ENCODE peak calls at places on chromosome 3, in nine cellular contexts. T, C, V, S, M, G, D, Z and E are unnamed samples.

GRCh38 chr3:179464296-179465092 is 13.2 kb upstream of the GNB4 start:
- DNase-seq in T (no peak), C (no peak), V (no peak), S (no peak), M (peak), G (no peak), D (no peak), Z (no peak), E (peak)

GRCh38 chr3:178804606-178805005 is 267.0 kb downstream of the ZMAT3 start:
- DNase-seq in T (no peak), C (no peak), V (no peak), S (no peak), M (no peak), G (no peak), D (no peak), Z (no peak), E (no peak)

GRCh38 chr3:10017636-10018292 is 8.5 kb upstream of the FANCD2 start:
- DNase-seq in T (no peak), C (no peak), V (no peak), S (no peak), M (no peak), G (no peak), D (no peak), Z (no peak), E (peak)

GRCh38 chr3:59605944-59606534 is 556.2 kb upstream of the CFAP20DC start:
- DNase-seq in T (no peak), C (no peak), V (no peak), S (no peak), M (no peak), G (no peak), D (no peak), Z (no peak), E (no peak)

GRCh38 chr3:176946169-176946568 is 251.1 kb downstream of the TBL1XR1 start:
- DNase-seq in T (no peak), C (no peak), V (no peak), S (no peak), M (no peak), G (no peak), D (no peak), Z (no peak), E (no peak)

GRCh38 chr3:10744098-10744465 is 71.9 kb upstream of the SLC6A11 start:
- DNase-seq in T (no peak), C (peak), V (peak), S (peak), M (peak), G (peak), D (no peak), Z (peak), E (peak)

GRCh38 chr3:183954875-183955274 is 62.8 kb downstream of the ABCC5 start:
- DNase-seq in T (no peak), C (no peak), V (peak), S (no peak), M (no peak), G (no peak), D (peak), Z (no peak), E (no peak)

GRCh38 chr3:123692041-123692440 is 107.2 kb upstream of the HACD2 start:
- DNase-seq in T (peak), C (no peak), V (no peak), S (no peak), M (no peak), G (no peak), D (no peak), Z (no peak), E (no peak)

GRCh38 chr3:120681018-120681417 is 1.0 kb downstream of the HGD start:
- DNase-seq in T (no peak), C (no peak), V (no peak), S (no peak), M (no peak), G (no peak), D (no peak), Z (no peak), E (no peak)

GRCh38 chr3:56921573-56922571 is 120.1 kb upstream of the ARHGEF3 start:
- DNase-seq in T (peak), C (no peak), V (no peak), S (no peak), M (no peak), G (no peak), D (no peak), Z (no peak), E (no peak)

GRCh38 chr3:2861920-2862319 is 248.3 kb downstream of the IL5RA start:
- DNase-seq in T (no peak), C (no peak), V (no peak), S (no peak), M (no peak), G (no peak), D (no peak), Z (no peak), E (no peak)

GRCh38 chr3:33758874-33759273 is 39.6 kb upstream of the PDCD6IP start:
- DNase-seq in T (no peak), C (no peak), V (no peak), S (no peak), M (no peak), G (no peak), D (no peak), Z (no peak), E (no peak)

GRCh38 chr3:177195941-177196472 is 1.3 kb downstream of the TBL1XR1 start:
- DNase-seq in T (peak), C (no peak), V (no peak), S (no peak), M (no peak), G (no peak), D (no peak), Z (no peak), E (peak)

GRCh38 chr3:170130532-170130931 is 51.0 kb downstream of the PHC3 start:
- DNase-seq in T (no peak), C (no peak), V (no peak), S (no peak), M (no peak), G (no peak), D (no peak), Z (no peak), E (peak)

GRCh38 chr3:60274646-60275045 is 976.6 kb downstream of the FHIT start:
- DNase-seq in T (no peak), C (no peak), V (no peak), S (no peak), M (no peak), G (no peak), D (no peak), Z (no peak), E (no peak)

GRCh38 chr3:164351126-164351525 is 727.2 kb downstream of the SI start:
- DNase-seq in T (no peak), C (no peak), V (no peak), S (no peak), M (no peak), G (no peak), D (no peak), Z (no peak), E (no peak)

GRCh38 chr3:126034481-126035361 is 49.2 kb downstream of the SLC41A3 start:
- DNase-seq in T (no peak), C (peak), V (no peak), S (no peak), M (no peak), G (no peak), D (no peak), Z (no peak), E (no peak)

GRCh38 chr3:59313365-59313764 is 263.5 kb upstream of the CFAP20DC start:
- DNase-seq in T (no peak), C (peak), V (peak), S (peak), M (peak), G (peak), D (no peak), Z (peak), E (peak)

GRCh38 chr3:14162178-14162577 is 16.2 kb downstream of the XPC start:
- DNase-seq in T (no peak), C (no peak), V (no peak), S (no peak), M (no peak), G (no peak), D (no peak), Z (no peak), E (peak)

GRCh38 chr3:101976473-101976872 is 127.2 kb downstream of the NFKBIZ start:
- DNase-seq in T (no peak), C (no peak), V (no peak), S (no peak), M (peak), G (no peak), D (no peak), Z (no peak), E (peak)

GRCh38 chr3:139633511-139633910 is 44.3 kb downstream of the NMNAT3 start:
- DNase-seq in T (no peak), C (no peak), V (no peak), S (no peak), M (no peak), G (no peak), D (no peak), Z (no peak), E (no peak)

GRCh38 chr3:141308588-141309218 is 59.6 kb upstream of the ZBTB38 start:
- DNase-seq in T (peak), C (peak), V (peak), S (peak), M (peak), G (peak), D (peak), Z (peak), E (no peak)

GRCh38 chr3:189099505-189100290 is 72.1 kb upstream of the TPRG1 start:
- DNase-seq in T (no peak), C (no peak), V (no peak), S (no peak), M (no peak), G (no peak), D (no peak), Z (no peak), E (no peak)

GRCh38 chr3:132033471-132033870 is 1.3 kb downstream of the CPNE4 start:
- DNase-seq in T (no peak), C (no peak), V (no peak), S (no peak), M (no peak), G (no peak), D (no peak), Z (no peak), E (no peak)

GRCh38 chr3:154090116-154090420 is 31.1 kb upstream of the ARHGEF26 start:
- DNase-seq in T (peak), C (no peak), V (no peak), S (no peak), M (no peak), G (no peak), D (no peak), Z (no peak), E (no peak)

GRCh38 chr3:112089956-112090898 is 4.0 kb downstream of the C3orf52 start:
- DNase-seq in T (peak), C (no peak), V (no peak), S (no peak), M (no peak), G (no peak), D (no peak), Z (no peak), E (peak)

GRCh38 chr3:170760174-170760526 is 109.8 kb downstream of the RPL22L1 start:
- DNase-seq in T (no peak), C (no peak), V (no peak), S (no peak), M (no peak), G (no peak), D (no peak), Z (no peak), E (no peak)

GRCh38 chr3:129230311-129231019 is 18.9 kb upstream of the COPG1 start:
- DNase-seq in T (peak), C (no peak), V (no peak), S (peak), M (peak), G (no peak), D (no peak), Z (peak), E (peak)

GRCh38 chr3:127964053-127964452 is 49.0 kb downstream of the KBTBD12 start:
- DNase-seq in T (no peak), C (no peak), V (no peak), S (peak), M (no peak), G (no peak), D (no peak), Z (no peak), E (no peak)

GRCh38 chr3:96803860-96804259 is 10.5 kb upstream of the EPHA6 start:
- DNase-seq in T (no peak), C (no peak), V (no peak), S (no peak), M (no peak), G (no peak), D (no peak), Z (no peak), E (no peak)

GRCh38 chr3:191246628-191247027 is 47.6 kb downstream of the OSTN start:
- DNase-seq in T (peak), C (no peak), V (no peak), S (peak), M (no peak), G (peak), D (no peak), Z (no peak), E (peak)

GRCh38 chr3:18443670-18444596 is 18.8 kb upstream of the SATB1 start:
- DNase-seq in T (no peak), C (peak), V (peak), S (no peak), M (no peak), G (no peak), D (no peak), Z (no peak), E (peak)

GRCh38 chr3:15630646-15631350 is 29.3 kb downstream of the BTD start:
- DNase-seq in T (peak), C (peak), V (no peak), S (peak), M (peak), G (no peak), D (no peak), Z (no peak), E (no peak)

GRCh38 chr3:170585008-170585936 is 603 bp downstream of the SLC7A14 start:
- DNase-seq in T (peak), C (peak), V (peak), S (no peak), M (no peak), G (no peak), D (no peak), Z (no peak), E (no peak)

GRCh38 chr3:146466596-146466995 is 2.8 kb downstream of the PLSCR2 start:
- DNase-seq in T (no peak), C (no peak), V (no peak), S (no peak), M (no peak), G (no peak), D (no peak), Z (no peak), E (no peak)

GRCh38 chr3:157417247-157417646 is 19.4 kb upstream of the PTX3 start:
- DNase-seq in T (peak), C (no peak), V (no peak), S (no peak), M (no peak), G (no peak), D (no peak), Z (no peak), E (no peak)

GRCh38 chr3:9398715-9399708 is 1.6 kb downstream of the SETD5 start:
- DNase-seq in T (peak), C (no peak), V (no peak), S (peak), M (peak), G (no peak), D (no peak), Z (peak), E (peak)

GRCh38 chr3:14484741-14485140 is 55.4 kb downstream of the GRIP2 start:
- DNase-seq in T (no peak), C (no peak), V (no peak), S (no peak), M (no peak), G (no peak), D (no peak), Z (no peak), E (no peak)

GRCh38 chr3:44318929-44319328 is 19.6 kb upstream of the TCAIM start:
- DNase-seq in T (no peak), C (peak), V (peak), S (no peak), M (peak), G (peak), D (no peak), Z (no peak), E (peak)

GRCh38 chr3:27758083-27758482 is 36.0 kb upstream of the EOMES start:
- DNase-seq in T (no peak), C (no peak), V (no peak), S (peak), M (no peak), G (peak), D (no peak), Z (no peak), E (peak)
- TF ChIP-seq MAX in T (no peak), C (no peak), V (no peak), S (no peak), M (no peak), G (no peak), D (no peak), Z (no peak), E (no peak)

GRCh38 chr3:29279830-29280229 is 1.0 kb upstream of the RBMS3 start:
- DNase-seq in T (peak), C (peak), V (no peak), S (no peak), M (no peak), G (no peak), D (no peak), Z (no peak), E (no peak)

GRCh38 chr3:29281265-29282228 is 676 bp downstream of the RBMS3 start:
- DNase-seq in T (peak), C (peak), V (no peak), S (peak), M (no peak), G (no peak), D (no peak), Z (no peak), E (no peak)

GRCh38 chr3:29277249-29277648 is 3.6 kb upstream of the RBMS3 start:
- DNase-seq in T (no peak), C (no peak), V (no peak), S (no peak), M (no peak), G (no peak), D (no peak), Z (no peak), E (no peak)

GRCh38 chr3:29280675-29281264 is at the start of gene RBMS3:
- DNase-seq in T (peak), C (peak), V (peak), S (peak), M (no peak), G (peak), D (peak), Z (no peak), E (peak)

GRCh38 chr3:29279276-29279675 is 1.6 kb upstream of the RBMS3 start:
- DNase-seq in T (no peak), C (no peak), V (no peak), S (no peak), M (no peak), G (no peak), D (no peak), Z (no peak), E (no peak)
- TF ChIP-seq MAX in T (no peak), C (no peak), V (no peak), S (no peak), M (no peak), G (no peak), D (no peak), Z (no peak), E (no peak)

GRCh38 chr3:194857459-194858113 is 171.9 kb downstream of the FAM43A start:
- DNase-seq in T (no peak), C (no peak), V (no peak), S (no peak), M (no peak), G (no peak), D (no peak), Z (no peak), E (no peak)
- TF ChIP-seq MAX in T (no peak), C (no peak), V (no peak), S (no peak), M (no peak), G (no peak), D (no peak), Z (no peak), E (no peak)

GRCh38 chr3:152362086-152362485 is 93.4 kb downstream of the MBNL1 start:
- DNase-seq in T (no peak), C (no peak), V (no peak), S (no peak), M (no peak), G (no peak), D (no peak), Z (no peak), E (no peak)

GRCh38 chr3:152360303-152360702 is 91.6 kb downstream of the MBNL1 start:
- DNase-seq in T (no peak), C (no peak), V (no peak), S (no peak), M (no peak), G (no peak), D (no peak), Z (no peak), E (no peak)

GRCh38 chr3:152360966-152361365 is 92.2 kb downstream of the MBNL1 start:
- DNase-seq in T (no peak), C (no peak), V (no peak), S (no peak), M (no peak), G (no peak), D (no peak), Z (no peak), E (no peak)

GRCh38 chr3:152357587-152357986 is 88.9 kb downstream of the MBNL1 start:
- DNase-seq in T (no peak), C (no peak), V (no peak), S (no peak), M (no peak), G (no peak), D (no peak), Z (no peak), E (no peak)

GRCh38 chr3:152359385-152360248 is 90.9 kb downstream of the MBNL1 start:
- DNase-seq in T (no peak), C (no peak), V (no peak), S (no peak), M (no peak), G (no peak), D (no peak), Z (no peak), E (no peak)
- TF ChIP-seq MAX in T (no peak), C (no peak), V (no peak), S (no peak), M (no peak), G (no peak), D (no peak), Z (no peak), E (no peak)

GRCh38 chr3:46361408-46362283 is 7.7 kb downstream of the CCR2 start:
- DNase-seq in T (no peak), C (no peak), V (no peak), S (no peak), M (no peak), G (no peak), D (no peak), Z (no peak), E (peak)

GRCh38 chr3:46359748-46360509 is 6.0 kb downstream of the CCR2 start:
- DNase-seq in T (no peak), C (no peak), V (no peak), S (no peak), M (no peak), G (no peak), D (no peak), Z (no peak), E (peak)

GRCh38 chr3:46358466-46358865 is 4.6 kb downstream of the CCR2 start:
- DNase-seq in T (no peak), C (no peak), V (no peak), S (no peak), M (no peak), G (no peak), D (no peak), Z (no peak), E (no peak)

GRCh38 chr3:46356909-46357308 is 3.0 kb downstream of the CCR2 start:
- DNase-seq in T (no peak), C (no peak), V (no peak), S (no peak), M (no peak), G (no peak), D (no peak), Z (no peak), E (no peak)

GRCh38 chr3:46360904-46361303 is 7.0 kb downstream of the CCR2 start:
- DNase-seq in T (no peak), C (no peak), V (peak), S (no peak), M (no peak), G (no peak), D (no peak), Z (no peak), E (peak)
- TF ChIP-seq MAX in T (no peak), C (no peak), V (no peak), S (no peak), M (no peak), G (no peak), D (no peak), Z (no peak), E (no peak)

GRCh38 chr3:47083786-47084185 is 80.1 kb downstream of the SETD2 start:
- DNase-seq in T (no peak), C (no peak), V (no peak), S (no peak), M (no peak), G (no peak), D (no peak), Z (no peak), E (peak)
- TF ChIP-seq MAX in T (no peak), C (no peak), V (no peak), S (no peak), M (no peak), G (no peak), D (no peak), Z (no peak), E (no peak)

GRCh38 chr3:38247366-38248035 is 18.1 kb upstream of the SLC22A13 start:
- DNase-seq in T (peak), C (no peak), V (no peak), S (peak), M (no peak), G (peak), D (no peak), Z (peak), E (no peak)
- TF ChIP-seq MAX in T (no peak), C (peak), V (no peak), S (no peak), M (no peak), G (no peak), D (no peak), Z (no peak), E (no peak)

GRCh38 chr3:107971181-107971580 is 119.7 kb downstream of the CD47 start:
- DNase-seq in T (no peak), C (no peak), V (no peak), S (no peak), M (no peak), G (no peak), D (no peak), Z (no peak), E (no peak)

GRCh38 chr3:107969525-107969924 is 121.3 kb downstream of the CD47 start:
- DNase-seq in T (no peak), C (no peak), V (no peak), S (no peak), M (no peak), G (no peak), D (no peak), Z (no peak), E (no peak)

GRCh38 chr3:107966261-107966660 is 124.6 kb downstream of the CD47 start:
- DNase-seq in T (no peak), C (no peak), V (no peak), S (no peak), M (no peak), G (no peak), D (no peak), Z (no peak), E (no peak)

GRCh38 chr3:107973152-107973551 is 117.7 kb downstream of the CD47 start:
- DNase-seq in T (no peak), C (no peak), V (no peak), S (no peak), M (no peak), G (no peak), D (no peak), Z (no peak), E (no peak)

GRCh38 chr3:107969994-107970896 is 120.6 kb downstream of the CD47 start:
- DNase-seq in T (peak), C (peak), V (no peak), S (peak), M (no peak), G (no peak), D (no peak), Z (peak), E (no peak)
- TF ChIP-seq MAX in T (no peak), C (no peak), V (no peak), S (no peak), M (no peak), G (no peak), D (no peak), Z (no peak), E (no peak)

GRCh38 chr3:119420196-119420595 is 43.2 kb downstream of the TMEM39A start:
- DNase-seq in T (peak), C (no peak), V (no peak), S (peak), M (peak), G (no peak), D (no peak), Z (no peak), E (no peak)
- TF ChIP-seq MAX in T (no peak), C (no peak), V (no peak), S (no peak), M (no peak), G (no peak), D (no peak), Z (no peak), E (no peak)